ENCODE peak calls at places on chromosomes 1 and 21, in five cellular contexts. R, G, D, X and W are unnamed samples.

GRCh38 chr1:42170779-42171621 is 6.5 kb upstream of the GUCA2A start:
- ATAC-seq in R (no peak), G (no peak), D (no peak), X (no peak), W (no peak)

GRCh38 chr1:218304281-218305039 is 19.4 kb downstream of the RRP15 start:
- ATAC-seq in R (no peak), G (peak), D (peak), X (no peak), W (peak)

GRCh38 chr1:76833151-76833550 is 34.1 kb upstream of the ST6GALNAC5 start:
- ATAC-seq in R (no peak), G (no peak), D (no peak), X (no peak), W (no peak)

GRCh38 chr1:65339866-65340483 is 30.6 kb downstream of the DNAJC6 start:
- ATAC-seq in R (no peak), G (no peak), D (no peak), X (no peak), W (peak)

GRCh38 chr1:5140962-5141361 is 486.6 kb downstream of the AJAP1 start:
- ATAC-seq in R (no peak), G (no peak), D (no peak), X (no peak), W (no peak)

GRCh38 chr21:34962586-34963222 is 86.4 kb downstream of the RUNX1 start:
- ATAC-seq in R (peak), G (no peak), D (no peak), X (peak), W (no peak)

GRCh38 chr1:24289937-24290595 is 29.1 kb upstream of the GRHL3 start:
- ATAC-seq in R (no peak), G (peak), D (no peak), X (no peak), W (peak)

GRCh38 chr1:19764848-19765247 is 34.9 kb downstream of the TMCO4 start:
- ATAC-seq in R (peak), G (no peak), D (no peak), X (no peak), W (no peak)

GRCh38 chr1:111234258-111234657 is 6.7 kb downstream of the CHI3L2 start:
- ATAC-seq in R (no peak), G (no peak), D (no peak), X (no peak), W (peak)

GRCh38 chr1:177164380-177165068 is at the start of gene ASTN1:
- ATAC-seq in R (no peak), G (peak), D (peak), X (no peak), W (peak)

GRCh38 chr1:228101614-228101993 is 1.5 kb downstream of the C1orf35 start:
- ATAC-seq in R (no peak), G (peak), D (no peak), X (no peak), W (no peak)